ENCODE peak calls at places on chromosomes 7 and 10, in five cellular contexts. N is SW480, C is activated gamma-delta T cell, D is GM20000, U is GM10248. W is an unnamed sample.

GRCh38 chr10:127976286-127976685 is 69.4 kb downstream of the PTPRE start:
- DNase-seq in N (no peak), C (no peak), D (no peak), U (no peak), W (no peak)

GRCh38 chr7:130281227-130281626 is 11.7 kb upstream of the CPA4 start:
- DNase-seq in N (no peak), C (no peak), D (no peak), U (no peak), W (no peak)

GRCh38 chr7:93935112-93935511 is 13.6 kb downstream of the GNG11 start:
- DNase-seq in N (no peak), C (no peak), D (no peak), U (no peak), W (no peak)

GRCh38 chr10:11758527-11759236 is 16.5 kb downstream of the ECHDC3 start:
- DNase-seq in N (no peak), C (no peak), D (no peak), U (no peak), W (no peak)

GRCh38 chr7:19728731-19729130 is 19.9 kb upstream of the POLR1F start:
- DNase-seq in N (no peak), C (no peak), D (no peak), U (no peak), W (no peak)

GRCh38 chr10:35025916-35026315 is 64.2 kb downstream of the CUL2 start:
- DNase-seq in N (no peak), C (no peak), D (no peak), U (no peak), W (no peak)

GRCh38 chr10:3484306-3485187 is 300.5 kb downstream of the KLF6 start:
- DNase-seq in N (no peak), C (no peak), D (peak), U (peak), W (no peak)

GRCh38 chr7:122219253-122219865 is 75.3 kb upstream of the AASS start:
- DNase-seq in N (no peak), C (no peak), D (peak), U (no peak), W (no peak)

GRCh38 chr7:79176859-79177477 is 276.5 kb downstream of the MAGI2 start:
- DNase-seq in N (peak), C (no peak), D (no peak), U (peak), W (no peak)

GRCh38 chr7:105748701-105749100 is 127.7 kb downstream of the ATXN7L1 start:
- DNase-seq in N (no peak), C (no peak), D (no peak), U (no peak), W (no peak)

GRCh38 chr7:109259151-109259550 is 689.5 kb downstream of the DNAJB9 start:
- DNase-seq in N (no peak), C (no peak), D (no peak), U (no peak), W (no peak)